ENCODE peak calls at places on chromosomes 5 and 9, in eight cellular contexts. Y, M, B, R, X, N, E and H are unnamed samples.
A peak's percentile ranks its signal among the peaks of the same experiment; 100 is the strongest.

GRCh38 chr5:102835715-102836114 is 80.6 kb downstream of the PAM start:
- DNase-seq in Y (no peak), R (no peak), B (no peak), E (no peak), X (no peak), N (no peak), M (no peak), H (no peak)

GRCh38 chr9:113516840-113517577 is 53.5 kb downstream of the RGS3 start:
- DNase-seq in X (no peak), N (no peak), E (no peak), R (no peak), B (no peak), M (no peak), Y (no peak), H (no peak)

GRCh38 chr5:21802869-21803490 is 1050.2 kb downstream of the CDH12 start:
- DNase-seq in X (peak; percentile 20), N (peak; percentile 77), M (no peak), E (no peak), R (peak; percentile 30), B (peak; percentile 4), Y (no peak), H (peak; percentile 1)

GRCh38 chr5:75639912-75640311 is 28.7 kb downstream of the ANKDD1B start:
- DNase-seq in N (no peak), R (no peak), Y (no peak), M (no peak), E (no peak), B (no peak), X (no peak), H (no peak)

GRCh38 chr9:72583370-72583769 is 62.0 kb downstream of the TMC1 start:
- DNase-seq in R (no peak), M (no peak), X (no peak), E (no peak), Y (no peak), B (peak; percentile 25), N (peak; percentile 37), H (no peak)

GRCh38 chr9:120874861-120875565 is 2.0 kb downstream of the PHF19 start:
- DNase-seq in M (no peak), Y (no peak), B (peak; percentile 44), E (no peak), R (no peak), X (no peak), N (peak; percentile 25), H (no peak)

GRCh38 chr9:137606005-137606601 is 617 bp downstream of the ARRDC1 start:
- DNase-seq in Y (no peak), R (no peak), B (peak; percentile 44), M (no peak), N (peak; percentile 37), E (peak; percentile 55), X (no peak), H (no peak)

GRCh38 chr5:177509991-177510566 is 453 bp upstream of the DOK3 start:
- DNase-seq in R (no peak), N (no peak), Y (no peak), M (no peak), E (no peak), B (no peak), X (no peak), H (no peak)

GRCh38 chr9:114278881-114279570 is 43.9 kb upstream of the ORM1 start:
- DNase-seq in M (no peak), N (peak; percentile 44), R (no peak), B (peak; percentile 60), X (no peak), E (no peak), Y (peak; percentile 17), H (peak; percentile 70)

GRCh38 chr9:2817987-2818386 is 25.9 kb downstream of the PUM3 start:
- DNase-seq in M (no peak), Y (no peak), B (peak; percentile 18), X (no peak), N (no peak), E (no peak), R (peak; percentile 59), H (peak; percentile 66)

GRCh38 chr5:133321833-133322420 is 270.1 kb downstream of the HSPA4 start:
- DNase-seq in R (no peak), B (no peak), X (no peak), Y (no peak), E (no peak), M (no peak), N (no peak), H (no peak)

GRCh38 chr5:36507332-36507952 is 99.0 kb upstream of the SLC1A3 start:
- DNase-seq in Y (peak; percentile 62), M (peak; percentile 80), N (peak; percentile 91), B (peak; percentile 87), R (peak; percentile 84), E (peak; percentile 73), X (peak; percentile 80), H (peak; percentile 57)

GRCh38 chr9:7408845-7409244 is 390.7 kb downstream of the DMAC1 start:
- DNase-seq in E (no peak), M (no peak), N (no peak), X (no peak), R (no peak), Y (no peak), B (no peak), H (no peak)

GRCh38 chr5:159641371-159642039 is 274.8 kb upstream of the ADRA1B start:
- DNase-seq in E (peak; percentile 30), M (no peak), Y (no peak), R (no peak), N (no peak), X (no peak), B (no peak), H (no peak)

GRCh38 chr5:174608631-174609097 is 115.7 kb upstream of the MSX2 start:
- DNase-seq in M (no peak), X (no peak), R (no peak), B (no peak), E (peak; percentile 25), Y (peak; percentile 68), N (no peak), H (no peak)

GRCh38 chr9:124621371-124622328 is 114.5 kb upstream of the NR5A1 start:
- DNase-seq in R (peak; percentile 72), E (no peak), B (no peak), Y (no peak), M (no peak), N (peak; percentile 42), X (no peak), H (peak; percentile 23)

GRCh38 chr5:124658867-124659557 is 87.4 kb downstream of the ZNF608 start:
- DNase-seq in B (peak; percentile 30), N (no peak), R (no peak), X (no peak), M (no peak), E (no peak), Y (no peak), H (no peak)

GRCh38 chr5:6568383-6568782 is 64.5 kb downstream of the NSUN2 start:
- DNase-seq in Y (no peak), N (no peak), M (no peak), X (no peak), B (no peak), E (no peak), R (no peak), H (no peak)

GRCh38 chr9:33246269-33246860 is 6.4 kb downstream of the SPINK4 start:
- DNase-seq in N (no peak), X (no peak), Y (no peak), B (no peak), M (no peak), R (no peak), E (no peak), H (no peak)

GRCh38 chr5:130337179-130337888 is 433.1 kb downstream of the CHSY3 start:
- DNase-seq in R (peak; percentile 58), Y (no peak), B (peak; percentile 56), M (no peak), N (peak; percentile 86), E (no peak), X (no peak), H (no peak)

GRCh38 chr5:142012186-142012785 is 541 bp downstream of the GNPDA1 start:
- DNase-seq in M (peak; percentile 51), R (peak; percentile 48), B (peak; percentile 62), Y (peak; percentile 52), X (peak; percentile 67), E (peak; percentile 58), N (peak; percentile 51), H (peak; percentile 10)

GRCh38 chr5:88536146-88536545 is 267.5 kb upstream of the TMEM161B start:
- DNase-seq in X (no peak), B (no peak), R (no peak), Y (no peak), M (no peak), E (no peak), N (no peak), H (no peak)

GRCh38 chr5:627840-628239 is 15.7 kb downstream of the CEP72 start:
- DNase-seq in N (no peak), Y (no peak), E (no peak), M (no peak), B (no peak), R (no peak), X (no peak), H (no peak)

GRCh38 chr5:52041843-52042242 is 658.6 kb downstream of the ISL1 start:
- DNase-seq in X (no peak), B (no peak), N (no peak), R (no peak), E (no peak), M (no peak), Y (no peak), H (no peak)

GRCh38 chr9:130448035-130448624 is 3.4 kb downstream of the ASS1 start:
- DNase-seq in B (peak; percentile 83), X (no peak), E (no peak), N (peak; percentile 74), R (peak; percentile 46), M (no peak), Y (no peak), H (no peak)

GRCh38 chr9:112867275-112867991 is 23.2 kb downstream of the SLC46A2 start:
- DNase-seq in N (peak; percentile 72), X (no peak), B (peak; percentile 86), M (no peak), Y (peak; percentile 58), E (no peak), R (peak; percentile 88), H (peak; percentile 80)

GRCh38 chr9:101601904-101602765 is 7.4 kb upstream of the PPP3R2 start:
- DNase-seq in M (peak; percentile 18), B (peak; percentile 65), N (peak; percentile 80), Y (no peak), X (peak; percentile 60), E (no peak), R (peak; percentile 74), H (peak; percentile 43)

GRCh38 chr5:76468625-76469410 is 65.7 kb downstream of the IQGAP2 start:
- DNase-seq in R (no peak), Y (no peak), M (no peak), E (no peak), X (no peak), B (no peak), N (no peak), H (no peak)

GRCh38 chr5:131974622-131974955 is 29.1 kb upstream of the MEIKIN start:
- DNase-seq in M (no peak), Y (no peak), X (no peak), R (no peak), N (no peak), E (no peak), B (no peak), H (no peak)

GRCh38 chr5:164051745-164052144 is 546.3 kb downstream of the MAT2B start:
- DNase-seq in X (no peak), N (peak; percentile 51), E (no peak), Y (no peak), R (no peak), B (no peak), M (no peak), H (no peak)

GRCh38 chr5:4020386-4020785 is 424.8 kb downstream of the IRX1 start:
- DNase-seq in N (no peak), M (no peak), R (no peak), X (no peak), B (no peak), E (no peak), Y (no peak), H (no peak)

GRCh38 chr5:66410056-66410455 is 186.1 kb upstream of the MAST4 start:
- DNase-seq in E (no peak), B (no peak), Y (no peak), N (no peak), R (no peak), M (no peak), X (no peak), H (no peak)

GRCh38 chr5:132490484-132491367 is at the start of gene IRF1:
- DNase-seq in Y (peak; percentile 97), R (peak; percentile 99), N (peak; percentile 98), X (peak; percentile 95), M (peak; percentile 84), B (peak; percentile 99), E (peak; percentile 96), H (peak; percentile 95)

GRCh38 chr5:2756211-2756746 is 4.8 kb upstream of the IRX2 start:
- DNase-seq in E (no peak), B (peak; percentile 94), Y (no peak), N (no peak), M (peak; percentile 43), R (peak; percentile 89), X (no peak), H (peak; percentile 64)